ENCODE peak calls at places on chromosomes 3 and 15, in five cellular contexts. N, X, T, W and G are unnamed samples. For H3K4me1, the result is how much of the 10 kb centered on the place peaks cover.

GRCh38 chr3:81352867-81353266 is 408.6 kb downstream of the GBE1 start:
- DNase-seq in N (no peak), X (no peak), T (peak), W (peak), G (no peak)

GRCh38 chr3:7707192-7707591 is 794.4 kb upstream of the LMCD1 start:
- DNase-seq in N (no peak), X (no peak), T (no peak), W (no peak), G (no peak)

GRCh38 chr15:99413955-99414754 is 151.6 kb upstream of the MEF2A start:
- DNase-seq in N (no peak), X (no peak), T (no peak), W (no peak), G (no peak)

GRCh38 chr15:83380682-83381081 is 66.5 kb upstream of the SH3GL3 start:
- DNase-seq in N (no peak), X (peak), T (peak), W (peak), G (no peak)

GRCh38 chr3:175308105-175308504 is 449.0 kb downstream of the NAALADL2 start:
- DNase-seq in N (no peak), X (no peak), T (no peak), W (no peak), G (no peak)

GRCh38 chr3:58006661-58007060 is 1.6 kb upstream of the FLNB start:
- DNase-seq in N (peak), X (no peak), T (no peak), W (no peak), G (no peak)

GRCh38 chr3:151579571-151580270 is 118.9 kb upstream of the IGSF10 start:
- DNase-seq in N (peak), X (no peak), T (peak), W (no peak), G (no peak)

GRCh38 chr3:185559706-185560090 is 7.3 kb upstream of the LIPH start:
- DNase-seq in N (no peak), X (no peak), T (no peak), W (no peak), G (peak)

GRCh38 chr3:37861540-37862051 is at the start of gene CTDSPL:
- DNase-seq in N (peak), X (peak), T (peak), W (peak), G (peak)

GRCh38 chr3:76044601-76045600 is 259.6 kb upstream of the ZNF717 start:
- DNase-seq in N (no peak), X (peak), T (peak), W (peak), G (no peak)

GRCh38 chr3:88267847-88268246 is 118.1 kb downstream of the C3orf38 start:
- DNase-seq in N (no peak), X (no peak), T (no peak), W (no peak), G (no peak)

GRCh38 chr15:79083154-79083553 is 7.4 kb downstream of the RASGRF1 start:
- DNase-seq in N (no peak), X (no peak), T (no peak), W (no peak), G (no peak)

GRCh38 chr3:54801977-54802376 is 125.9 kb downstream of the LRTM1 start:
- DNase-seq in N (no peak), X (no peak), T (no peak), W (no peak), G (no peak)

GRCh38 chr3:125033135-125033534 is 22.7 kb downstream of the HEG1 start:
- DNase-seq in N (no peak), X (no peak), T (no peak), W (no peak), G (no peak)

GRCh38 chr3:31300802-31301443 is 231.8 kb upstream of the STT3B start:
- DNase-seq in N (no peak), X (no peak), T (no peak), W (no peak), G (no peak)

GRCh38 chr15:41935566-41936020 is 36.8 kb downstream of the EHD4 start:
- DNase-seq in N (peak), X (no peak), T (no peak), W (no peak), G (no peak)

GRCh38 chr3:194142156-194142910 is 6.4 kb downstream of the HES1 start:
- DNase-seq in N (peak), X (no peak), T (peak), W (no peak), G (no peak)

GRCh38 chr3:10495003-10495402 is 10.4 kb downstream of the ATP2B2 start:
- DNase-seq in N (no peak), X (peak), T (peak), W (peak), G (no peak)

GRCh38 chr3:53628546-53629395 is 134.4 kb downstream of the CACNA1D start:
- DNase-seq in N (no peak), X (no peak), T (no peak), W (no peak), G (no peak)

GRCh38 chr3:177195941-177196472 is 1.3 kb downstream of the TBL1XR1 start:
- DNase-seq in N (no peak), X (no peak), T (no peak), W (no peak), G (no peak)

GRCh38 chr3:117278424-117279190 is 569.0 kb downstream of the TUSC7 start:
- DNase-seq in N (no peak), X (peak), T (no peak), W (no peak), G (no peak)

GRCh38 chr15:42157981-42158765 is 1.7 kb upstream of the PLA2G4F start:
- DNase-seq in N (no peak), X (no peak), T (peak), W (no peak), G (no peak)

GRCh38 chr15:70243686-70244540 is 146.2 kb upstream of the TLE3 start:
- DNase-seq in N (peak), X (no peak), T (peak), W (no peak), G (peak)

GRCh38 chr3:192889694-192890093 is 28.0 kb downstream of the MB21D2 start:
- DNase-seq in N (no peak), X (no peak), T (no peak), W (no peak), G (no peak)

GRCh38 chr3:31839144-31839917 is 141.7 kb downstream of the OSBPL10 start:
- DNase-seq in N (no peak), X (no peak), T (no peak), W (no peak), G (no peak)

GRCh38 chr15:86852741-86853140 is 773.1 kb downstream of the AGBL1 start:
- DNase-seq in N (no peak), X (no peak), T (no peak), W (no peak), G (no peak)

GRCh38 chr3:11155341-11156025 is 1.2 kb downstream of the HRH1 start:
- DNase-seq in N (peak), X (peak), T (peak), W (peak), G (no peak)

GRCh38 chr3:143653935-143654334 is 194.3 kb downstream of the SLC9A9 start:
- DNase-seq in N (no peak), X (no peak), T (no peak), W (no peak), G (no peak)

GRCh38 chr15:71748327-71748726 is 62.0 kb upstream of the NR2E3 start:
- DNase-seq in N (no peak), X (no peak), T (no peak), W (no peak), G (no peak)

DNA sequence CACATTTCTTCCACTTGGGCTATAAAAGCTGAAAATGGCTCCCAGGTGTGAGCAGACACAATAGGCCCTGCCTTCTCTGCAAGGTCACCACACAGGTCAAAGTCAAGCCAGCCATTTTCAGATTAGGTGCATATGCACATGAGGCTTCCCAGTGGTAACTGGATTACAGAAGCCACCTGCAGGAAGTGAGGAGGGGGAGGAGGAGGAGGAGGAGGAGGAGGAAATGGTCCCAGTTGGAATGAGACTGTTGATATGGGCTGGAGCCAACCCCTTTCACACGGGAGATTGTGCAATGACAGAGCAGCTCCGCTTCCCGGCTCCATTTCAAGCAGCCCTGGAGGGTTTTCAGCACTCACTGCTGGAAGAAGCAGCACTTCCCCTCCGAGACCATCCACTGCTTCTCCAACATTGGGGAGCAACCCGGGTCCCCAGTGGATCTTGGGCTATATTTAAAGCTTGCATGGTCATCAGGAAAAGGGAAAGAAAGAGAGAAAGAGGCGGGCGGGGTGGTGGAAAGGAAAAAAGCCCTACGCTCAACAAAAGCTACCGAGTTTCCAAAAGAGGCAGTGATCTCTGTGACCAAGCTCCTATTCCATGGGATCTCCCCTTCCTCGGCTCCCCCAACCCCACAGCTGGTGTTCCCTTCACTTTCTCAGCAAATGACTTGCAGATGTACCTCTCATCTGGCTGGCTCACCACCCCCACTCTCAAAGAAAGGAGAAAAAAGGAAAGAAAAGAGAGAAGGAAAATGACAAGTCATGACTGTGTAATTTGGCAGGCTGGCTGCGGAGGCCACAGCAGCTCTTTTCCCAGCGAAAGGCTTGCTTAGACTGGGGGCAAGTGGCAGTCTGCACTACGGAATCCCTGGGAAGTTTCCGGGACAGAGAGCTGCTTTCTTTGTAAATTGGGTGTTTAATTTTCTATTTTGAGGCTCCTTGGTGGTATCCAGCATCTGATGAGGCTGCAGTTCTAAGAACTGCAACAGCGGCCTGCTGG is 58.3 kb downstream of the LRIG1 start:
- DNase-seq in N (peak), X (no peak), T (peak), W (peak), G (no peak)
- TF ChIP-seq POLR2AphosphoS5 in N (peak), X (no peak), T (no peak), W (peak), G (no peak)

GRCh38 chr15:101203029-101203428 is 48.8 kb downstream of the CHSY1 start:
- DNase-seq in N (no peak), X (no peak), T (no peak), W (no peak), G (no peak)
- H3K4me1 ChIP-seq in N (under half), X (under half), T (under half), W (under half), G (half or more)

GRCh38 chr3:28008235-28008634 is 233.2 kb upstream of the CMC1 start:
- DNase-seq in N (no peak), X (no peak), T (no peak), W (no peak), G (no peak)
- H3K4me3 ChIP-seq in N (no peak), X (no peak), T (no peak), W (no peak), G (no peak)

GRCh38 chr3:3296858-3297430 is 117.5 kb upstream of the CRBN start:
- DNase-seq in N (no peak), X (no peak), T (no peak), W (peak), G (no peak)
- TF ChIP-seq POLR2AphosphoS5 in N (no peak), X (no peak), T (no peak), W (no peak), G (no peak)

DNA sequence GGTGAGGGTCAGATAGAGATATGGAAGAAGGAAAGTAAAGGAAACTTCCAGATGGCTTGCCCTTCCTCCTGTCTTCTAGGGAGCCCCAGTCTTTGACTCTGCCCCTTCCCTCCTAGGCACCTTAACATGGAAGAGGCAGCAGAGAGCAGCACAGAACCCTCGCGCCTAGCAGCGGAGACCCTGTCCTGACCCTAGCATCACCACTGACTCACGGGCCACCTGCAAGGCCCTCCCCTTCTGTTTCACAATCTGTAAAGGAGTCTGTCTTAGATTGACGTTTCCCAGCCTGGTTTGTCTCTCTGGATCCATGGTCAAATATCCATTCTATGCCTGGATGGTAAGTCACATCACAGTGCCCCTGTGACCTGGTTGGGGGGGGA is 29.0 kb downstream of the RNU5B-1 start:
- DNase-seq in N (no peak), X (peak), T (no peak), W (no peak), G (peak)
- H3K4me1 ChIP-seq in N (under half), X (under half), T (under half), W (half or more), G (under half)

GRCh38 chr3:123446610-123447109 is 2.2 kb downstream of the ADCY5 start:
- DNase-seq in N (no peak), X (no peak), T (no peak), W (no peak), G (peak)
- H3K4me3 ChIP-seq in N (peak), X (no peak), T (no peak), W (no peak), G (peak)

GRCh38 chr3:50570508-50571279 is 1.4 kb downstream of the HEMK1 start:
- DNase-seq in N (no peak), X (no peak), T (no peak), W (no peak), G (no peak)

GRCh38 chr3:50567011-50567385 is 549 bp downstream of the C3orf18 start:
- DNase-seq in N (no peak), X (no peak), T (no peak), W (no peak), G (no peak)

GRCh38 chr3:50564321-50564720 is 3.2 kb downstream of the C3orf18 start:
- DNase-seq in N (no peak), X (no peak), T (no peak), W (no peak), G (no peak)

GRCh38 chr3:50568947-50569749 is at the start of gene HEMK1:
- DNase-seq in N (peak), X (peak), T (peak), W (peak), G (peak)

GRCh38 chr3:50567386-50568182 is at the start of gene C3orf18:
- DNase-seq in N (peak), X (peak), T (peak), W (peak), G (peak)
- TF ChIP-seq POLR2AphosphoS5 in N (peak), X (no peak), T (no peak), W (peak), G (peak)

GRCh38 chr3:13193320-13194284 is 120.4 kb upstream of the IQSEC1 start:
- DNase-seq in N (peak), X (no peak), T (no peak), W (no peak), G (no peak)
- H3K4me1 ChIP-seq in N (under half), X (under half), T (under half), W (under half), G (under half)

GRCh38 chr15:63155486-63155885 is 1.8 kb downstream of the RPS27L start:
- DNase-seq in N (no peak), X (no peak), T (no peak), W (no peak), G (no peak)
- H3K4me3 ChIP-seq in N (peak), X (peak), T (no peak), W (peak), G (peak)